ENCODE peak calls at places on chromosome 16, in five cellular contexts. Q is GM12878, I is GM23338, G is HepG2, H is H1. Y is an unnamed sample.

GRCh38 chr16:48450367-48450766 is 65.2 kb upstream of the SIAH1 start:
- DNase-seq in Q (no peak), G (no peak), I (no peak), H (no peak), Y (no peak)

GRCh38 chr16:13897806-13898205 is 22.1 kb upstream of the ERCC4 start:
- DNase-seq in G (no peak), Q (no peak), I (no peak), H (no peak), Y (no peak)

GRCh38 chr16:29821663-29822115 is 1.4 kb downstream of the MVP start:
- DNase-seq in I (no peak), G (no peak), H (no peak), Q (no peak), Y (no peak)

GRCh38 chr16:89435051-89435450 is 55.3 kb downstream of the ANKRD11 start:
- DNase-seq in G (no peak), Q (no peak), I (no peak), H (no peak), Y (no peak)

GRCh38 chr16:15055141-15056053 is 477 bp downstream of the NTAN1 start:
- DNase-seq in I (peak), H (peak), G (peak), Q (no peak), Y (peak)

GRCh38 chr16:81623365-81624102 is 155.6 kb upstream of the PLCG2 start:
- DNase-seq in I (peak), Q (peak), G (peak), H (no peak), Y (peak)

GRCh38 chr16:8905168-8905762 is 23.1 kb downstream of the LITAFD start:
- DNase-seq in I (peak), Q (no peak), H (no peak), G (peak), Y (no peak)

GRCh38 chr16:7342598-7342997 is 10.0 kb downstream of the RBFOX1 start:
- DNase-seq in G (no peak), H (no peak), I (no peak), Q (no peak), Y (no peak)

GRCh38 chr16:200388-200787 is 20.1 kb downstream of the HBQ1 start:
- DNase-seq in H (no peak), I (no peak), Q (no peak), G (no peak), Y (no peak)

GRCh38 chr16:87839542-87840461 is 29.5 kb downstream of the SLC7A5 start:
- DNase-seq in I (no peak), H (no peak), G (no peak), Q (no peak), Y (no peak)

GRCh38 chr16:24151482-24151939 is 104.6 kb upstream of the CACNG3 start:
- DNase-seq in H (no peak), I (peak), Q (no peak), G (no peak), Y (no peak)

GRCh38 chr16:87882436-87883019 is 13.2 kb upstream of the SLC7A5 start:
- DNase-seq in H (no peak), Q (no peak), I (no peak), G (no peak), Y (no peak)

GRCh38 chr16:50011707-50012106 is 13.3 kb upstream of the CNEP1R1 start:
- DNase-seq in G (no peak), H (no peak), I (no peak), Q (no peak), Y (no peak)

GRCh38 chr16:66619534-66620418 is 15.3 kb downstream of the CMTM3 start:
- DNase-seq in H (no peak), G (no peak), Q (no peak), I (no peak), Y (no peak)

GRCh38 chr16:79883494-79883893 is 283.0 kb upstream of the MAF start:
- DNase-seq in I (no peak), Q (no peak), G (no peak), H (no peak), Y (no peak)

GRCh38 chr16:27566417-27566816 is 16.5 kb downstream of the KATNIP start:
- DNase-seq in G (no peak), I (no peak), Q (no peak), H (no peak), Y (no peak)

GRCh38 chr16:88855176-88855575 is 1.6 kb downstream of the GALNS start:
- DNase-seq in Q (no peak), I (no peak), G (no peak), H (no peak), Y (no peak)

GRCh38 chr16:29806641-29807425 is 504 bp downstream of the MAZ start:
- DNase-seq in Q (no peak), I (peak), H (peak), G (peak), Y (peak)

GRCh38 chr16:9155876-9156275 is 64.4 kb downstream of the HAPSTR1 start:
- DNase-seq in G (no peak), I (peak), Q (no peak), H (no peak), Y (no peak)

GRCh38 chr16:27408012-27408601 is 6.1 kb downstream of the IL21R start:
- DNase-seq in Q (peak), I (no peak), G (peak), H (no peak), Y (no peak)

GRCh38 chr16:50697881-50698767 is 4.7 kb downstream of the NOD2 start:
- DNase-seq in H (no peak), G (no peak), I (no peak), Q (peak), Y (no peak)

DNA sequence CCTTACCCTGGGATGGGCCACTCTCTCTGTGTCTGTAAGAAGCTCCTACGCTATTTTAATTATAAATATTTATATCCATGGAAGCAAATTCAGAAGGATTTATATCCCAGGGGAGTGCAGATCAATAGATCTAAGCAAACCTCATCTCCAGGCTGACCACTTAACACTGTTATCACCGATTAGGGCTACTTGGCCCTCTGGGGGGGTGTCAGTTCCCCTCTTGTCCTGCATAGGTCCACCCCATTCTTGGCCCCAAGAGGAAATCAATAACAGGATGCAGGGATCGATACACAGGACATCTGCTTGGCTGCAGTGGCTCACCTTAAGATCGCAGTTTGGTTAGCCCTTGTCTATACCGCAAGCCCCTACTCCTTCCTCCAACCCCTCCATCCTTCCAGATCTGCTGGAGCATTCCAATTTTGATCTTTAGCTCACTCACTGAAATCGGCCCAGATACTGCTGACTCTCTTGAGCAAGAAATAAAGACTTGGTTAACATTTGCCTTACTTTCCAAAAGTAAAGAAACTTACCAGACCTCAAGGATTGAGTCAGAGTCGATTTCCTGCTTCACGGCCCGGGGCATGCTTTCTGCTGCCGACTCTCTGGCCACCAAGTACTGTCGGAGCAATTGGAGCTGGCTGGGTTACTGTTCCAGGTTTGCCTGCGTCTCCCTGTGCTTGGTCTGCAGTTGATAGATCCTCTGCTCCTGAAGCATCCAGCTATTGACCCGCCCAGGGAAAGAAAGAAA is 112.3 kb upstream of the PMFBP1 start:
- DNase-seq in Q (no peak), H (no peak), G (no peak), I (no peak), Y (no peak)
- TF ChIP-seq CREB1 in Q (no peak), H (no peak), G (no peak), I (no peak), Y (no peak)

GRCh38 chr16:84332975-84333684 is 35.2 kb upstream of the ATP2C2 start:
- DNase-seq in G (no peak), H (no peak), Q (no peak), I (peak), Y (no peak)
- TF ChIP-seq CREB1 in G (no peak), H (no peak), Q (no peak), I (no peak), Y (no peak)

GRCh38 chr16:12145918-12146317 is 169.4 kb downstream of the SNX29 start:
- DNase-seq in I (peak), Q (no peak), H (no peak), G (no peak), Y (no peak)
- TF ChIP-seq CREB1 in I (no peak), Q (no peak), H (no peak), G (no peak), Y (no peak)

DNA sequence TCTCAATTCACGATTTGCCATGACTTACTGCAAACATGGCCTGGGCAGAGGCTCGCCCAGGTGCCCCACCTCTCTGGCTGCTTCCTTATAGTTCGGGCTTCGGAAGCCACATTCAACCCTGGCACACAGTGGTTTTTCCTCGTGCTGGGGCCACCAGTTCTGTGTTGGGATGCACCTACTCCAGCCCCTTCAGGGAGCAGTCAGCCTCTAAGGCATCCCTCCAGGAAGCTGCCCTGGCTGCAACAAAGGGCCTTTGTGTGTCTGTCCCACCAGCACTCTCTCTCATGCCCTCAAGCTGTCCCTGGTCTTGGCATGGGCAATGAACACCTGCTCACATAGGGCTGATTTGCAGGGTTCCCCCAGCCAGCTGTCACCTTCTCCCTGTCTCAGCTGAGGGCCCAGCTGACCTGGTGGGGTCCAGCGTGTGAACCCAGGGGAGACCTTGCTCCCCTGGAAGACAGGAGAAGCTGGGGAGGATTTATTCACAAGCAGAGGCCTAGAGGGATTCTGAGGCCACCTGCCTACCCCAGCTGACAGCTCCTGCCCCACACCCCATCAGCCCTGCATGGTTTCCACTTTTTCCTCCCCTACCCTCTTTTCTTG is 804 bp upstream of the NOXO1 start:
- DNase-seq in I (no peak), H (no peak), G (peak), Q (no peak), Y (no peak)
- TF ChIP-seq CREB1 in I (no peak), H (no peak), G (no peak), Q (no peak), Y (no peak)

GRCh38 chr16:53707671-53708070 is 3.7 kb downstream of the FTO start:
- DNase-seq in I (no peak), G (no peak), Q (no peak), H (no peak), Y (no peak)

GRCh38 chr16:53712065-53712464 is 8.1 kb downstream of the FTO start:
- DNase-seq in Q (no peak), G (no peak), H (no peak), I (no peak), Y (no peak)

GRCh38 chr16:53704445-53704813 is 473 bp downstream of the FTO start:
- DNase-seq in I (no peak), H (no peak), Q (no peak), G (no peak), Y (no peak)

GRCh38 chr16:53711390-53711789 is 7.4 kb downstream of the FTO start:
- DNase-seq in I (no peak), Q (no peak), H (no peak), G (no peak), Y (no peak)

DNA sequence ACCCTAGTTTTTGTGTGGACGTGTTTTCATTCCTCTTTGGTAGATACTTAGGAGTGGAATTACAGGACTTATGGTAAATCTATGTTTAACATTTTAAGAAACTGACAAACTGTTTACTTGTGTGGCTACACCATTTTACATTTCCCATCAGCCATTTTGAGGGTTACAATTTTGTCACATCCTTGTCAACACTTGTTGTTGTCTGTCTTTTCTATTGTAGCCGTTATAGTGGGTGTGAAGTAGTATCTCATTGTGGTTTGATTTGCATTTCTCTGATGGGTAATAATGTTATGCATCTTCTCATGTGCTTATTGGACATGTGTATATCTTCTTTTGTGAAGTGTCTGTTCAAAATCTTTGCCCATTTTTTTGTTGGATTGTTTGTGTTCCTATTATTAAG is 4.5 kb downstream of the FTO start:
- DNase-seq in I (no peak), Q (no peak), G (no peak), H (no peak), Y (no peak)
- TF ChIP-seq CREB1 in I (no peak), Q (no peak), G (no peak), H (no peak), Y (no peak)

GRCh38 chr16:20971420-20971819 is 70.8 kb downstream of the LYRM1 start:
- DNase-seq in I (no peak), Q (no peak), G (no peak), H (no peak), Y (no peak)
- TF ChIP-seq CREB1 in I (no peak), Q (no peak), G (no peak), H (no peak), Y (no peak)

GRCh38 chr16:34078697-34079096 is 619.3 kb downstream of the TP53TG3F start:
- DNase-seq in G (no peak), Q (no peak), I (no peak), H (no peak), Y (no peak)
- TF ChIP-seq CREB1 in G (no peak), Q (no peak), I (no peak), H (no peak), Y (no peak)